ENCODE peak calls at places on chromosomes 6 and 20, in six cellular contexts. One of them, this sample, is unnamed.

GRCh38 chr6:32153252-32153834 is 598 bp upstream of the PPT2 start:
- DNase-seq in cardiac fibroblast: no peak
- DNase-seq in activated naive CD8-positive, alpha-beta T cell treated with anti-CD3 and anti-CD28 coated beads for 36 hours: peak; percentile 40
- DNase-seq in Calu3: no peak
- DNase-seq in T-cell: no peak
- DNase-seq in suprapubic skin: no peak
- DNase-seq in this sample: peak; percentile 73

GRCh38 chr6:692356-692851 is 535 bp downstream of the EXOC2 start:
- DNase-seq in suprapubic skin: no peak
- DNase-seq in Calu3: peak; percentile 47
- DNase-seq in activated naive CD8-positive, alpha-beta T cell treated with anti-CD3 and anti-CD28 coated beads for 36 hours: peak; percentile 84
- DNase-seq in cardiac fibroblast: peak; percentile 33
- DNase-seq in T-cell: peak; percentile 79
- DNase-seq in this sample: peak; percentile 81

GRCh38 chr6:140490086-140490485 is 1115.6 kb upstream of the CITED2 start:
- DNase-seq in activated naive CD8-positive, alpha-beta T cell treated with anti-CD3 and anti-CD28 coated beads for 36 hours: no peak
- DNase-seq in T-cell: no peak
- DNase-seq in suprapubic skin: no peak
- DNase-seq in Calu3: no peak
- DNase-seq in cardiac fibroblast: no peak
- DNase-seq in this sample: no peak

GRCh38 chr20:54356726-54357235 is 118.6 kb upstream of the DOK5 start:
- DNase-seq in Calu3: no peak
- DNase-seq in suprapubic skin: no peak
- DNase-seq in T-cell: no peak
- DNase-seq in activated naive CD8-positive, alpha-beta T cell treated with anti-CD3 and anti-CD28 coated beads for 36 hours: no peak
- DNase-seq in cardiac fibroblast: no peak
- DNase-seq in this sample: no peak

GRCh38 chr6:141677598-141678211 is 455.0 kb upstream of the GJE1 start:
- DNase-seq in Calu3: peak; percentile 8
- DNase-seq in cardiac fibroblast: peak; percentile 66
- DNase-seq in activated naive CD8-positive, alpha-beta T cell treated with anti-CD3 and anti-CD28 coated beads for 36 hours: no peak
- DNase-seq in suprapubic skin: no peak
- DNase-seq in T-cell: no peak
- DNase-seq in this sample: no peak

GRCh38 chr20:35820715-35821114 is 48.9 kb downstream of the PHF20 start:
- DNase-seq in T-cell: no peak
- DNase-seq in suprapubic skin: no peak
- DNase-seq in Calu3: no peak
- DNase-seq in cardiac fibroblast: peak; percentile 32
- DNase-seq in activated naive CD8-positive, alpha-beta T cell treated with anti-CD3 and anti-CD28 coated beads for 36 hours: no peak
- DNase-seq in this sample: no peak

GRCh38 chr6:108760158-108761050 is 87.8 kb upstream of the ARMC2 start:
- DNase-seq in T-cell: no peak
- DNase-seq in activated naive CD8-positive, alpha-beta T cell treated with anti-CD3 and anti-CD28 coated beads for 36 hours: no peak
- DNase-seq in suprapubic skin: no peak
- DNase-seq in Calu3: no peak
- DNase-seq in cardiac fibroblast: peak; percentile 37
- DNase-seq in this sample: no peak

GRCh38 chr20:34984756-34985261 is 29.1 kb downstream of the MYH7B start:
- DNase-seq in Calu3: peak; percentile 62
- DNase-seq in cardiac fibroblast: no peak
- DNase-seq in suprapubic skin: no peak
- DNase-seq in activated naive CD8-positive, alpha-beta T cell treated with anti-CD3 and anti-CD28 coated beads for 36 hours: no peak
- DNase-seq in T-cell: no peak
- DNase-seq in this sample: no peak

GRCh38 chr20:9576695-9577094 is 62.3 kb downstream of the LAMP5 start:
- DNase-seq in activated naive CD8-positive, alpha-beta T cell treated with anti-CD3 and anti-CD28 coated beads for 36 hours: no peak
- DNase-seq in T-cell: no peak
- DNase-seq in suprapubic skin: no peak
- DNase-seq in Calu3: no peak
- DNase-seq in cardiac fibroblast: no peak
- DNase-seq in this sample: no peak